ENCODE peak calls at places on chromosomes 16 and 17, in nine cellular contexts. C is activated T-cell treated with anti-CD3 and anti-CD28 coated beads, Interleukin-2, amount 50 U/mL, for 72 hours; O is T-helper 2 cell; L is prostate gland; B is esophagus muscularis mucosa; R is fibroblast of the aortic adventitia; V is NCI-H226; J is BJ; Q is NCI-H1092. N is an unnamed sample.

GRCh38 chr17:14725729-14726128 is 424.8 kb downstream of the HS3ST3B1 start:
- DNase-seq in R (peak), O (no peak), L (no peak), B (no peak), Q (no peak), V (no peak), C (no peak), J (no peak), N (no peak)

GRCh38 chr17:74767111-74767516 is 9.0 kb downstream of the NAT9 start:
- DNase-seq in Q (no peak), L (no peak), V (no peak), J (no peak), B (no peak), R (no peak), O (no peak), C (no peak), N (no peak)

GRCh38 chr17:13024526-13025263 is 6.9 kb upstream of the ELAC2 start:
- DNase-seq in C (peak), V (peak), Q (peak), B (no peak), J (no peak), L (peak), O (peak), R (peak), N (peak)

GRCh38 chr17:57881143-57881542 is 31.3 kb upstream of the MRPS23 start:
- DNase-seq in V (no peak), L (no peak), C (no peak), J (peak), O (no peak), Q (no peak), R (peak), B (no peak), N (no peak)

GRCh38 chr17:75237100-75238014 is 24.0 kb downstream of the GGA3 start:
- DNase-seq in V (no peak), R (no peak), Q (no peak), C (no peak), B (no peak), O (no peak), L (no peak), J (no peak), N (no peak)

GRCh38 chr17:66716236-66717026 is 118.5 kb upstream of the CACNG5 start:
- DNase-seq in C (no peak), B (no peak), Q (peak), J (no peak), V (no peak), O (no peak), R (peak), L (no peak), N (no peak)

GRCh38 chr16:20147091-20147490 is 73.4 kb upstream of the GPR139 start:
- DNase-seq in L (no peak), C (no peak), B (no peak), Q (no peak), O (no peak), V (no peak), J (no peak), R (no peak), N (no peak)

GRCh38 chr16:56747486-56748045 is 17.6 kb downstream of the NUP93 start:
- DNase-seq in O (no peak), R (peak), B (no peak), V (no peak), L (no peak), J (no peak), Q (no peak), C (no peak), N (no peak)

GRCh38 chr16:72569677-72570076 is 397.7 kb upstream of the PMFBP1 start:
- DNase-seq in O (no peak), L (no peak), J (no peak), Q (no peak), V (no peak), R (no peak), B (no peak), C (no peak), N (no peak)